ENCODE peak calls at places on chromosomes 11 and 22, in nine cellular contexts. A is AG09319; O is activated naive CD4-positive, alpha-beta T cell treated with anti-CD3 and anti-CD28 coated beads for 36 hours; R is HT1080; W is retinal pigment epithelial cell; L is HFF-Myc; G is AG08395; D is naive B cell; N is NAMALWA. Q is an unnamed sample.

GRCh38 chr22:46575915-46576555 is 38.6 kb upstream of the CELSR1 start:
- DNase-seq in L (no peak), G (no peak), D (no peak), W (no peak), O (no peak), N (no peak), R (no peak), A (no peak), Q (peak)

GRCh38 chr22:19038164-19038546 is 84.1 kb downstream of the DGCR2 start:
- DNase-seq in G (no peak), A (no peak), N (no peak), R (no peak), L (no peak), W (no peak), D (no peak), O (no peak), Q (no peak)

GRCh38 chr11:83895516-83895915 is 609.3 kb upstream of the CCDC90B start:
- DNase-seq in N (no peak), D (no peak), G (no peak), L (no peak), W (no peak), O (no peak), A (no peak), R (no peak), Q (no peak)

GRCh38 chr11:61571337-61571736 is 9.5 kb downstream of the SYT7 start:
- DNase-seq in L (no peak), N (no peak), O (no peak), A (no peak), G (no peak), W (no peak), D (no peak), R (no peak), Q (no peak)

GRCh38 chr11:68753300-68753699 is 2.0 kb upstream of the TESMIN start:
- DNase-seq in O (no peak), D (no peak), L (no peak), W (no peak), A (no peak), R (no peak), N (peak), G (no peak), Q (no peak)

GRCh38 chr11:43983221-43983795 is 40.9 kb downstream of the C11orf96 start:
- DNase-seq in N (no peak), D (no peak), L (no peak), R (no peak), G (no peak), A (no peak), O (no peak), W (no peak), Q (no peak)

GRCh38 chr11:92391866-92392265 is 167.2 kb downstream of the FAT3 start:
- DNase-seq in D (no peak), R (no peak), N (no peak), A (no peak), L (no peak), G (no peak), O (no peak), W (no peak), Q (no peak)

GRCh38 chr22:44037519-44038370 is 13.6 kb downstream of the PARVB start:
- DNase-seq in D (no peak), N (no peak), O (no peak), A (peak), W (peak), G (peak), R (peak), L (peak), Q (no peak)

GRCh38 chr11:23679041-23679440 is 817.8 kb upstream of the LUZP2 start:
- DNase-seq in D (no peak), R (no peak), A (no peak), O (no peak), W (no peak), L (no peak), N (no peak), G (no peak), Q (peak)

GRCh38 chr11:11977206-11977938 is 31.1 kb downstream of the DKK3 start:
- DNase-seq in A (peak), L (peak), O (no peak), R (peak), N (no peak), G (peak), D (no peak), W (no peak), Q (no peak)

GRCh38 chr22:27331526-27332281 is 469.9 kb downstream of the MN1 start:
- DNase-seq in O (no peak), G (peak), L (no peak), A (no peak), W (peak), R (peak), D (no peak), N (peak), Q (no peak)

GRCh38 chr11:104163100-104164027 is 583 bp downstream of the PDGFD start:
- DNase-seq in O (no peak), R (no peak), G (no peak), A (no peak), N (peak), D (no peak), L (no peak), W (no peak), Q (no peak)

GRCh38 chr22:31846161-31847115 is 92.6 kb downstream of the DEPDC5 start:
- DNase-seq in D (no peak), N (peak), G (no peak), O (peak), R (no peak), W (no peak), A (no peak), L (no peak), Q (no peak)

GRCh38 chr22:43889366-43890253 is 2.2 kb downstream of the PNPLA5 start:
- DNase-seq in O (no peak), G (peak), A (no peak), D (no peak), L (no peak), N (no peak), R (no peak), W (no peak), Q (no peak)

GRCh38 chr22:22721681-22722309 is 77.4 kb downstream of the GGTLC2 start:
- DNase-seq in D (peak), A (no peak), W (peak), O (peak), N (no peak), G (peak), R (peak), L (no peak), Q (no peak)

GRCh38 chr22:27473533-27473932 is 328.0 kb downstream of the MN1 start:
- DNase-seq in G (no peak), R (no peak), A (no peak), N (no peak), W (no peak), D (no peak), O (no peak), L (no peak), Q (no peak)

GRCh38 chr22:40116496-40117200 is 61.1 kb upstream of the TNRC6B start:
- DNase-seq in D (no peak), L (no peak), N (no peak), O (peak), W (no peak), A (no peak), G (no peak), R (no peak), Q (no peak)

GRCh38 chr11:8292351-8292750 is 28.7 kb upstream of the LMO1 start:
- DNase-seq in G (no peak), R (no peak), W (no peak), D (no peak), N (no peak), A (no peak), L (no peak), O (no peak), Q (no peak)

GRCh38 chr22:45612451-45612901 is 59.2 kb upstream of the ATXN10 start:
- DNase-seq in L (peak), O (peak), A (peak), R (peak), N (no peak), G (peak), D (no peak), W (no peak), Q (no peak)

GRCh38 chr22:28222976-28223375 is 303.9 kb upstream of the PITPNB start:
- DNase-seq in N (no peak), G (peak), L (no peak), O (no peak), A (no peak), W (no peak), R (no peak), D (no peak), Q (no peak)

GRCh38 chr11:43736502-43737193 is 56.1 kb downstream of the HSD17B12 start:
- DNase-seq in O (no peak), N (no peak), W (peak), A (peak), R (peak), G (peak), L (no peak), D (no peak), Q (no peak)

GRCh38 chr11:2801711-2802388 is 83.7 kb downstream of the CDKN1C start:
- DNase-seq in L (no peak), D (no peak), G (no peak), R (no peak), W (no peak), O (peak), N (no peak), A (no peak), Q (peak)

GRCh38 chr11:30316237-30316636 is 6.7 kb upstream of the ARL14EP start:
- DNase-seq in A (no peak), N (no peak), O (no peak), D (no peak), W (no peak), R (no peak), G (no peak), L (no peak), Q (no peak)

GRCh38 chr11:69940246-69940610 is 121.0 kb upstream of the FGF3 start:
- DNase-seq in A (no peak), W (no peak), D (no peak), O (no peak), L (no peak), G (no peak), R (no peak), N (no peak), Q (no peak)

GRCh38 chr22:31262369-31263133 is 29.7 kb downstream of the PIK3IP1 start:
- DNase-seq in O (no peak), D (no peak), G (no peak), W (no peak), A (no peak), L (no peak), N (no peak), R (no peak), Q (no peak)

GRCh38 chr11:14144905-14145304 is 182.4 kb downstream of the SPON1 start:
- DNase-seq in D (no peak), G (no peak), A (no peak), L (no peak), W (no peak), O (peak), N (no peak), R (no peak), Q (no peak)

GRCh38 chr11:47154738-47155570 is 21.7 kb downstream of the ARFGAP2 start:
- DNase-seq in N (no peak), D (peak), O (peak), A (no peak), G (no peak), R (no peak), L (no peak), W (no peak), Q (no peak)

GRCh38 chr22:43516386-43516785 is 104.6 kb downstream of the MPPED1 start:
- DNase-seq in A (no peak), L (no peak), O (no peak), G (no peak), W (no peak), D (no peak), N (no peak), R (no peak), Q (no peak)

GRCh38 chr11:93028959-93029536 is 59.6 kb downstream of the MTNR1B start:
- DNase-seq in W (no peak), L (no peak), N (no peak), A (no peak), D (no peak), R (no peak), G (no peak), O (no peak), Q (no peak)

GRCh38 chr11:117600261-117600783 is 196.7 kb downstream of the DSCAML1 start:
- DNase-seq in L (no peak), G (no peak), O (no peak), R (no peak), A (no peak), D (no peak), N (no peak), W (no peak), Q (no peak)

GRCh38 chr22:36819112-36819511 is 2.3 kb upstream of the PVALB start:
- DNase-seq in A (no peak), D (no peak), W (no peak), R (no peak), G (no peak), O (no peak), L (no peak), N (no peak), Q (no peak)

GRCh38 chr22:28360846-28361424 is 318.7 kb downstream of the TTC28 start:
- DNase-seq in G (no peak), L (no peak), N (no peak), D (no peak), R (no peak), O (no peak), W (no peak), A (no peak), Q (no peak)

GRCh38 chr11:65112551-65113360 is 1.1 kb downstream of the TM7SF2 start:
- DNase-seq in O (peak), N (peak), W (no peak), A (no peak), L (no peak), D (peak), G (peak), R (no peak), Q (peak)

GRCh38 chr11:119909495-119909894 is 180.5 kb upstream of the NECTIN1 start:
- DNase-seq in D (no peak), R (no peak), G (no peak), A (no peak), O (no peak), L (no peak), N (no peak), W (no peak), Q (no peak)

GRCh38 chr11:128607819-128608218 is 20.5 kb upstream of the ETS1 start:
- DNase-seq in D (no peak), L (no peak), O (no peak), W (no peak), N (peak), G (no peak), R (no peak), A (no peak), Q (no peak)

GRCh38 chr11:58027341-58027740 is 3.4 kb upstream of the OR6Q1 start:
- DNase-seq in G (no peak), D (no peak), R (no peak), N (no peak), W (no peak), A (no peak), L (no peak), O (no peak), Q (no peak)

GRCh38 chr11:104665631-104666030 is 232.6 kb downstream of the CASP12 start:
- DNase-seq in G (no peak), N (no peak), O (no peak), R (no peak), L (no peak), A (no peak), W (no peak), D (no peak), Q (no peak)

GRCh38 chr22:46815896-46816721 is 53.7 kb downstream of the TBC1D22A start:
- DNase-seq in R (peak), N (no peak), G (peak), O (no peak), L (no peak), W (no peak), A (no peak), D (no peak), Q (no peak)

GRCh38 chr11:17760102-17761029 is 25.8 kb downstream of the KCNC1 start:
- DNase-seq in A (peak), D (no peak), O (peak), R (peak), W (peak), L (peak), G (peak), N (peak), Q (no peak)

Q was measured in Peyer's patch.